ENCODE peak calls at places on chromosomes 16 and 17, in six cellular contexts. N, Q, A, V, G and W are unnamed samples.

GRCh38 chr16:89026121-89026612 is 49.2 kb upstream of the CBFA2T3 start:
- DNase-seq in N (peak; percentile 9), Q (no peak), A (no peak), V (no peak), G (no peak), W (no peak)

GRCh38 chr16:79188115-79188779 is 412.3 kb downstream of the MAF start:
- DNase-seq in N (no peak), Q (no peak), A (no peak), V (no peak), G (no peak), W (no peak)

GRCh38 chr16:24689128-24689527 is 40.3 kb upstream of the TNRC6A start:
- DNase-seq in N (peak; percentile 68), Q (no peak), A (no peak), V (peak; percentile 62), G (no peak), W (peak; percentile 37)

GRCh38 chr17:77995146-77995852 is 36.8 kb downstream of the TNRC6C start:
- DNase-seq in N (no peak), Q (no peak), A (no peak), V (peak; percentile 12), G (no peak), W (peak; percentile 82)

GRCh38 chr16:21156767-21157467 is 1.6 kb upstream of the LDAF1 start:
- DNase-seq in N (peak; percentile 53), Q (peak; percentile 31), A (no peak), V (peak; percentile 37), G (peak; percentile 35), W (no peak)

GRCh38 chr16:12639044-12639443 is 164.6 kb downstream of the CPPED1 start:
- DNase-seq in N (peak; percentile 93), Q (no peak), A (no peak), V (no peak), G (no peak), W (no peak)

GRCh38 chr16:20851601-20852000 is 45.3 kb downstream of the REXO5 start:
- DNase-seq in N (peak; percentile 95), Q (peak; percentile 86), A (no peak), V (peak; percentile 86), G (peak; percentile 68), W (peak; percentile 88)

GRCh38 chr17:50276588-50277356 is 2.5 kb downstream of the TMEM92 start:
- DNase-seq in N (no peak), Q (no peak), A (no peak), V (no peak), G (no peak), W (peak; percentile 6)

GRCh38 chr17:73003487-73003886 is 89.0 kb downstream of the SLC39A11 start:
- DNase-seq in N (no peak), Q (no peak), A (no peak), V (no peak), G (no peak), W (no peak)